ENCODE peak calls at places on chromosomes 5 and 9, in ten cellular contexts. J is RWPE1; I is mesenchymal stem cell; O is activated CD8-positive, alpha-beta memory T cell treated with anti-CD3 and anti-CD28 coated beads, Interleukin-2, amount 50 U/mL, for 48 hours; P is SIG-M5; N is body of pancreas; X is NCI-H69; W is fibroblast of gingiva; F is HT1080; M is stimulated activated CD8-positive, alpha-beta memory T cell treated with anti-CD3 and anti-CD28 coated beads, Interleukin-4, amount 100 ng/mL, for 48 hours. H is an unnamed sample.

GRCh38 chr9:132040808-132041207 is 38.9 kb downstream of the MED27 start:
- DNase-seq in M (no peak), O (no peak), X (no peak), P (no peak), I (no peak), N (no peak), F (no peak), W (no peak), J (no peak), H (no peak)

GRCh38 chr9:83996126-83996525 is 15.5 kb downstream of the RMI1 start:
- DNase-seq in I (no peak), O (no peak), X (peak; percentile 15), M (no peak), P (no peak), J (no peak), F (no peak), N (no peak), W (no peak), H (no peak)

GRCh38 chr5:151158287-151158661 is 695 bp upstream of the ANXA6 start:
- DNase-seq in W (no peak), O (no peak), J (no peak), F (no peak), X (no peak), N (no peak), P (no peak), I (no peak), M (no peak), H (peak; percentile 45)

GRCh38 chr5:177130211-177131018 is 3.2 kb upstream of the NSD1 start:
- DNase-seq in X (peak; percentile 48), J (no peak), P (no peak), I (peak; percentile 38), O (no peak), N (no peak), M (no peak), W (no peak), F (no peak), H (no peak)

GRCh38 chr5:96582343-96582742 is 79.8 kb upstream of the CAST start:
- DNase-seq in I (no peak), X (peak; percentile 98), J (no peak), W (no peak), M (no peak), F (peak; percentile 41), P (no peak), O (no peak), N (no peak), H (no peak)

GRCh38 chr5:132238169-132238744 is 10.6 kb upstream of the P4HA2 start:
- DNase-seq in I (peak; percentile 72), P (no peak), N (peak; percentile 83), J (peak; percentile 74), W (peak; percentile 48), M (peak; percentile 96), X (peak; percentile 62), O (peak; percentile 94), F (peak; percentile 60), H (peak; percentile 90)

GRCh38 chr5:5313081-5313736 is 109.3 kb upstream of the ICE1 start:
- DNase-seq in N (no peak), M (no peak), J (no peak), F (peak; percentile 49), P (no peak), W (no peak), I (peak; percentile 33), X (no peak), O (no peak), H (no peak)

GRCh38 chr9:37464006-37464405 is 1.2 kb downstream of the ZBTB5 start:
- DNase-seq in P (no peak), N (no peak), W (no peak), M (no peak), F (no peak), J (no peak), X (peak; percentile 13), O (no peak), I (peak; percentile 32), H (no peak)

GRCh38 chr9:82252116-82252515 is 263.5 kb downstream of the SPATA31D1 start:
- DNase-seq in I (no peak), X (no peak), N (no peak), M (no peak), W (no peak), P (no peak), F (no peak), J (no peak), O (no peak), H (no peak)

GRCh38 chr9:132161743-132162187 is at the start of gene NTNG2:
- DNase-seq in X (no peak), J (no peak), O (no peak), F (no peak), M (no peak), I (no peak), N (no peak), P (no peak), W (no peak), H (no peak)

GRCh38 chr5:154470949-154471870 is 6.8 kb downstream of the HAND1 start:
- DNase-seq in J (no peak), P (no peak), I (no peak), N (no peak), M (no peak), O (no peak), W (no peak), F (no peak), X (peak; percentile 75), H (no peak)